ENCODE peak calls at places on chromosomes 5 and 9, in seven cellular contexts. One of them, this sample, is unnamed.

GRCh38 chr5:55671975-55672374 is 40.1 kb downstream of the SLC38A9 start:
- DNase-seq in activated CD8-positive, alpha-beta memory T cell treated with anti-CD3 and anti-CD28 coated beads, Interleukin-2, amount 10 ng/mL, durations not matched to agents 7 days and 5 days: no peak
- DNase-seq in esophagus squamous epithelium: no peak
- DNase-seq in stimulated activated effector memory CD8-positive, alpha-beta T cell treated with anti-CD3 and anti-CD28 coated beads, Interleukin-12 subunit alpha, Interleukin-12 subunit beta, amount 100 ng/mL, for 72 hours: no peak
- DNase-seq in SW480: no peak
- DNase-seq in germinal center: no peak
- DNase-seq in hypothalamus: no peak
- DNase-seq in this sample: no peak

GRCh38 chr5:113178073-113178779 is 201.6 kb downstream of the DCP2 start:
- DNase-seq in activated CD8-positive, alpha-beta memory T cell treated with anti-CD3 and anti-CD28 coated beads, Interleukin-2, amount 10 ng/mL, durations not matched to agents 7 days and 5 days: no peak
- DNase-seq in esophagus squamous epithelium: no peak
- DNase-seq in stimulated activated effector memory CD8-positive, alpha-beta T cell treated with anti-CD3 and anti-CD28 coated beads, Interleukin-12 subunit alpha, Interleukin-12 subunit beta, amount 100 ng/mL, for 72 hours: no peak
- DNase-seq in SW480: no peak
- DNase-seq in germinal center: no peak
- DNase-seq in hypothalamus: no peak
- DNase-seq in this sample: no peak

GRCh38 chr5:90410178-90410762 is 714 bp upstream of the CETN3 start:
- DNase-seq in activated CD8-positive, alpha-beta memory T cell treated with anti-CD3 and anti-CD28 coated beads, Interleukin-2, amount 10 ng/mL, durations not matched to agents 7 days and 5 days: no peak
- DNase-seq in esophagus squamous epithelium: no peak
- DNase-seq in stimulated activated effector memory CD8-positive, alpha-beta T cell treated with anti-CD3 and anti-CD28 coated beads, Interleukin-12 subunit alpha, Interleukin-12 subunit beta, amount 100 ng/mL, for 72 hours: no peak
- DNase-seq in SW480: no peak
- DNase-seq in germinal center: no peak
- DNase-seq in hypothalamus: no peak
- DNase-seq in this sample: no peak

GRCh38 chr5:65157906-65158603 is 323.7 kb downstream of the ADAMTS6 start:
- DNase-seq in activated CD8-positive, alpha-beta memory T cell treated with anti-CD3 and anti-CD28 coated beads, Interleukin-2, amount 10 ng/mL, durations not matched to agents 7 days and 5 days: no peak
- DNase-seq in esophagus squamous epithelium: no peak
- DNase-seq in stimulated activated effector memory CD8-positive, alpha-beta T cell treated with anti-CD3 and anti-CD28 coated beads, Interleukin-12 subunit alpha, Interleukin-12 subunit beta, amount 100 ng/mL, for 72 hours: no peak
- DNase-seq in SW480: peak; percentile 87
- DNase-seq in germinal center: no peak
- DNase-seq in hypothalamus: no peak
- DNase-seq in this sample: no peak

GRCh38 chr9:132243156-132244074 is 81.6 kb downstream of the NTNG2 start:
- DNase-seq in activated CD8-positive, alpha-beta memory T cell treated with anti-CD3 and anti-CD28 coated beads, Interleukin-2, amount 10 ng/mL, durations not matched to agents 7 days and 5 days: no peak
- DNase-seq in esophagus squamous epithelium: no peak
- DNase-seq in stimulated activated effector memory CD8-positive, alpha-beta T cell treated with anti-CD3 and anti-CD28 coated beads, Interleukin-12 subunit alpha, Interleukin-12 subunit beta, amount 100 ng/mL, for 72 hours: no peak
- DNase-seq in SW480: no peak
- DNase-seq in germinal center: no peak
- DNase-seq in hypothalamus: no peak
- DNase-seq in this sample: no peak

GRCh38 chr9:93588641-93589609 is 12.5 kb downstream of the PHF2 start:
- DNase-seq in activated CD8-positive, alpha-beta memory T cell treated with anti-CD3 and anti-CD28 coated beads, Interleukin-2, amount 10 ng/mL, durations not matched to agents 7 days and 5 days: peak; percentile 33
- DNase-seq in esophagus squamous epithelium: no peak
- DNase-seq in stimulated activated effector memory CD8-positive, alpha-beta T cell treated with anti-CD3 and anti-CD28 coated beads, Interleukin-12 subunit alpha, Interleukin-12 subunit beta, amount 100 ng/mL, for 72 hours: no peak
- DNase-seq in SW480: no peak
- DNase-seq in germinal center: no peak
- DNase-seq in hypothalamus: no peak
- DNase-seq in this sample: no peak

GRCh38 chr5:39266442-39266841 is 47.1 kb upstream of the FYB1 start:
- DNase-seq in activated CD8-positive, alpha-beta memory T cell treated with anti-CD3 and anti-CD28 coated beads, Interleukin-2, amount 10 ng/mL, durations not matched to agents 7 days and 5 days: no peak
- DNase-seq in esophagus squamous epithelium: no peak
- DNase-seq in stimulated activated effector memory CD8-positive, alpha-beta T cell treated with anti-CD3 and anti-CD28 coated beads, Interleukin-12 subunit alpha, Interleukin-12 subunit beta, amount 100 ng/mL, for 72 hours: no peak
- DNase-seq in SW480: no peak
- DNase-seq in germinal center: no peak
- DNase-seq in hypothalamus: no peak
- DNase-seq in this sample: no peak

GRCh38 chr5:158451983-158452710 is 593.2 kb upstream of the CLINT1 start:
- DNase-seq in activated CD8-positive, alpha-beta memory T cell treated with anti-CD3 and anti-CD28 coated beads, Interleukin-2, amount 10 ng/mL, durations not matched to agents 7 days and 5 days: no peak
- DNase-seq in esophagus squamous epithelium: no peak
- DNase-seq in stimulated activated effector memory CD8-positive, alpha-beta T cell treated with anti-CD3 and anti-CD28 coated beads, Interleukin-12 subunit alpha, Interleukin-12 subunit beta, amount 100 ng/mL, for 72 hours: no peak
- DNase-seq in SW480: no peak
- DNase-seq in germinal center: no peak
- DNase-seq in hypothalamus: no peak
- DNase-seq in this sample: no peak

GRCh38 chr9:109477269-109478203 is 20.6 kb downstream of the PTPN3 start:
- DNase-seq in activated CD8-positive, alpha-beta memory T cell treated with anti-CD3 and anti-CD28 coated beads, Interleukin-2, amount 10 ng/mL, durations not matched to agents 7 days and 5 days: no peak
- DNase-seq in esophagus squamous epithelium: no peak
- DNase-seq in stimulated activated effector memory CD8-positive, alpha-beta T cell treated with anti-CD3 and anti-CD28 coated beads, Interleukin-12 subunit alpha, Interleukin-12 subunit beta, amount 100 ng/mL, for 72 hours: no peak
- DNase-seq in SW480: peak; percentile 95
- DNase-seq in germinal center: no peak
- DNase-seq in hypothalamus: no peak
- DNase-seq in this sample: no peak

GRCh38 chr5:68216737-68217231 is 1.2 kb downstream of the PIK3R1 start:
- DNase-seq in activated CD8-positive, alpha-beta memory T cell treated with anti-CD3 and anti-CD28 coated beads, Interleukin-2, amount 10 ng/mL, durations not matched to agents 7 days and 5 days: no peak
- DNase-seq in esophagus squamous epithelium: no peak
- DNase-seq in stimulated activated effector memory CD8-positive, alpha-beta T cell treated with anti-CD3 and anti-CD28 coated beads, Interleukin-12 subunit alpha, Interleukin-12 subunit beta, amount 100 ng/mL, for 72 hours: no peak
- DNase-seq in SW480: no peak
- DNase-seq in germinal center: no peak
- DNase-seq in hypothalamus: no peak
- DNase-seq in this sample: no peak

GRCh38 chr9:34611811-34612787 is at the start of gene RPP25L:
- DNase-seq in activated CD8-positive, alpha-beta memory T cell treated with anti-CD3 and anti-CD28 coated beads, Interleukin-2, amount 10 ng/mL, durations not matched to agents 7 days and 5 days: peak; percentile 87
- DNase-seq in esophagus squamous epithelium: peak; percentile 55
- DNase-seq in stimulated activated effector memory CD8-positive, alpha-beta T cell treated with anti-CD3 and anti-CD28 coated beads, Interleukin-12 subunit alpha, Interleukin-12 subunit beta, amount 100 ng/mL, for 72 hours: peak; percentile 82
- DNase-seq in SW480: peak; percentile 80
- DNase-seq in germinal center: peak; percentile 93
- DNase-seq in hypothalamus: peak; percentile 75
- DNase-seq in this sample: peak; percentile 77

GRCh38 chr9:68416891-68417570 is 60.6 kb downstream of the PGM5 start:
- DNase-seq in activated CD8-positive, alpha-beta memory T cell treated with anti-CD3 and anti-CD28 coated beads, Interleukin-2, amount 10 ng/mL, durations not matched to agents 7 days and 5 days: no peak
- DNase-seq in esophagus squamous epithelium: no peak
- DNase-seq in stimulated activated effector memory CD8-positive, alpha-beta T cell treated with anti-CD3 and anti-CD28 coated beads, Interleukin-12 subunit alpha, Interleukin-12 subunit beta, amount 100 ng/mL, for 72 hours: no peak
- DNase-seq in SW480: peak; percentile 4
- DNase-seq in germinal center: peak; percentile 11
- DNase-seq in hypothalamus: no peak
- DNase-seq in this sample: no peak

GRCh38 chr5:144191998-144192397 is 21.3 kb downstream of the KCTD16 start:
- DNase-seq in activated CD8-positive, alpha-beta memory T cell treated with anti-CD3 and anti-CD28 coated beads, Interleukin-2, amount 10 ng/mL, durations not matched to agents 7 days and 5 days: peak; percentile 50
- DNase-seq in esophagus squamous epithelium: no peak
- DNase-seq in stimulated activated effector memory CD8-positive, alpha-beta T cell treated with anti-CD3 and anti-CD28 coated beads, Interleukin-12 subunit alpha, Interleukin-12 subunit beta, amount 100 ng/mL, for 72 hours: no peak
- DNase-seq in SW480: peak; percentile 61
- DNase-seq in germinal center: peak; percentile 69
- DNase-seq in hypothalamus: no peak
- DNase-seq in this sample: no peak

GRCh38 chr9:12822111-12822510 is 47.3 kb downstream of the LURAP1L start:
- DNase-seq in activated CD8-positive, alpha-beta memory T cell treated with anti-CD3 and anti-CD28 coated beads, Interleukin-2, amount 10 ng/mL, durations not matched to agents 7 days and 5 days: no peak
- DNase-seq in esophagus squamous epithelium: no peak
- DNase-seq in stimulated activated effector memory CD8-positive, alpha-beta T cell treated with anti-CD3 and anti-CD28 coated beads, Interleukin-12 subunit alpha, Interleukin-12 subunit beta, amount 100 ng/mL, for 72 hours: no peak
- DNase-seq in SW480: no peak
- DNase-seq in germinal center: no peak
- DNase-seq in hypothalamus: no peak
- DNase-seq in this sample: no peak

GRCh38 chr9:99134893-99135341 is 30.0 kb downstream of the TGFBR1 start:
- DNase-seq in activated CD8-positive, alpha-beta memory T cell treated with anti-CD3 and anti-CD28 coated beads, Interleukin-2, amount 10 ng/mL, durations not matched to agents 7 days and 5 days: peak; percentile 63
- DNase-seq in esophagus squamous epithelium: no peak
- DNase-seq in stimulated activated effector memory CD8-positive, alpha-beta T cell treated with anti-CD3 and anti-CD28 coated beads, Interleukin-12 subunit alpha, Interleukin-12 subunit beta, amount 100 ng/mL, for 72 hours: no peak
- DNase-seq in SW480: no peak
- DNase-seq in germinal center: no peak
- DNase-seq in hypothalamus: no peak
- DNase-seq in this sample: no peak

GRCh38 chr5:153753645-153754432 is 263.4 kb downstream of the GRIA1 start:
- DNase-seq in activated CD8-positive, alpha-beta memory T cell treated with anti-CD3 and anti-CD28 coated beads, Interleukin-2, amount 10 ng/mL, durations not matched to agents 7 days and 5 days: no peak
- DNase-seq in esophagus squamous epithelium: no peak
- DNase-seq in stimulated activated effector memory CD8-positive, alpha-beta T cell treated with anti-CD3 and anti-CD28 coated beads, Interleukin-12 subunit alpha, Interleukin-12 subunit beta, amount 100 ng/mL, for 72 hours: no peak
- DNase-seq in SW480: peak; percentile 39
- DNase-seq in germinal center: no peak
- DNase-seq in hypothalamus: no peak
- DNase-seq in this sample: no peak

GRCh38 chr9:13865869-13866268 is 448.1 kb downstream of the NFIB start:
- DNase-seq in activated CD8-positive, alpha-beta memory T cell treated with anti-CD3 and anti-CD28 coated beads, Interleukin-2, amount 10 ng/mL, durations not matched to agents 7 days and 5 days: no peak
- DNase-seq in esophagus squamous epithelium: no peak
- DNase-seq in stimulated activated effector memory CD8-positive, alpha-beta T cell treated with anti-CD3 and anti-CD28 coated beads, Interleukin-12 subunit alpha, Interleukin-12 subunit beta, amount 100 ng/mL, for 72 hours: no peak
- DNase-seq in SW480: no peak
- DNase-seq in germinal center: no peak
- DNase-seq in hypothalamus: no peak
- DNase-seq in this sample: no peak

GRCh38 chr5:132820162-132820754 is 7.2 kb downstream of the SOWAHA start:
- DNase-seq in activated CD8-positive, alpha-beta memory T cell treated with anti-CD3 and anti-CD28 coated beads, Interleukin-2, amount 10 ng/mL, durations not matched to agents 7 days and 5 days: peak; percentile 94
- DNase-seq in esophagus squamous epithelium: peak; percentile 35
- DNase-seq in stimulated activated effector memory CD8-positive, alpha-beta T cell treated with anti-CD3 and anti-CD28 coated beads, Interleukin-12 subunit alpha, Interleukin-12 subunit beta, amount 100 ng/mL, for 72 hours: peak; percentile 88
- DNase-seq in SW480: peak; percentile 93
- DNase-seq in germinal center: peak; percentile 89
- DNase-seq in hypothalamus: peak; percentile 92
- DNase-seq in this sample: peak; percentile 94

This sample was measured in stimulated activated CD4-positive, alpha-beta T cell treated with anti-CD3 and anti-CD28 coated beads, Interleukin-2, amount 100 ng/mL, for 48 hours.